ENCODE peak calls at places on chromosomes 12 and 14, in ten cellular contexts. K is lower lobe of right lung, L is suprapubic skin, E is body of pancreas, A is tibial artery, I is AG04450, P is A549, U is H1, Z is neural progenitor cell, N is GM06990. W is an unnamed sample.

GRCh38 chr12:31265722-31266121 is 60.2 kb downstream of the SINHCAF start:
- DNase-seq in A (no peak), K (no peak), L (no peak), P (no peak), I (no peak), U (no peak), E (no peak), N (no peak), Z (no peak), W (no peak)

GRCh38 chr14:101071493-101071891 is 168.0 kb upstream of the RTL1 start:
- DNase-seq in I (no peak), P (no peak), K (no peak), A (peak), U (no peak), Z (no peak), N (no peak), L (no peak), E (no peak), W (no peak)

GRCh38 chr14:54291491-54292191 is 105.2 kb upstream of the CDKN3 start:
- DNase-seq in L (no peak), N (no peak), K (no peak), A (no peak), I (no peak), Z (peak), P (no peak), E (no peak), U (no peak), W (no peak)

GRCh38 chr12:122449317-122449716 is 26.8 kb upstream of the CLIP1 start:
- DNase-seq in L (no peak), A (no peak), E (no peak), I (peak), N (no peak), U (no peak), K (no peak), P (peak), Z (no peak), W (no peak)

GRCh38 chr12:30514666-30515065 is 181.0 kb downstream of the IPO8 start:
- DNase-seq in N (no peak), Z (no peak), U (no peak), I (no peak), K (no peak), E (no peak), A (no peak), L (no peak), P (no peak), W (no peak)

GRCh38 chr12:7834701-7835100 is 38.0 kb downstream of the SLC2A14 start:
- DNase-seq in L (no peak), P (no peak), E (no peak), A (no peak), K (no peak), I (no peak), N (no peak), Z (no peak), U (no peak), W (no peak)

GRCh38 chr12:102483466-102483865 is 3.1 kb upstream of the IGF1 start:
- DNase-seq in L (no peak), I (no peak), N (peak), K (no peak), E (no peak), A (no peak), Z (no peak), P (no peak), U (no peak), W (peak)

GRCh38 chr12:52074656-52075408 is 4.7 kb upstream of the SMIM41 start:
- DNase-seq in K (peak), E (no peak), A (no peak), L (no peak), U (no peak), P (no peak), N (no peak), Z (no peak), I (no peak), W (no peak)

GRCh38 chr14:68501621-68502052 is 291.2 kb downstream of the ZFP36L1 start:
- DNase-seq in P (no peak), N (no peak), E (peak), K (peak), A (peak), Z (no peak), I (no peak), L (no peak), U (no peak), W (no peak)

GRCh38 chr14:36508418-36509051 is 11.5 kb downstream of the NKX2-1 start:
- DNase-seq in E (no peak), K (peak), N (no peak), Z (peak), A (no peak), I (no peak), L (no peak), U (no peak), P (no peak), W (no peak)

GRCh38 chr14:69170848-69171247 is 17.9 kb upstream of the DCAF5 start:
- DNase-seq in E (no peak), I (no peak), U (no peak), L (no peak), N (no peak), K (no peak), A (no peak), P (no peak), Z (no peak), W (no peak)

GRCh38 chr12:13472690-13473089 is 276.2 kb downstream of the EMP1 start:
- DNase-seq in U (no peak), P (no peak), A (no peak), N (peak), K (no peak), I (no peak), E (no peak), Z (no peak), L (no peak), W (peak)

GRCh38 chr14:98960617-98961013 is 311.4 kb downstream of the BCL11B start:
- DNase-seq in P (no peak), U (no peak), N (no peak), L (no peak), K (no peak), I (no peak), E (no peak), A (no peak), Z (no peak), W (no peak)

GRCh38 chr12:43758247-43758727 is 303 bp downstream of the PUS7L start:
- DNase-seq in K (no peak), P (no peak), A (peak), U (no peak), Z (peak), L (no peak), N (no peak), E (peak), I (no peak), W (peak)

GRCh38 chr14:104579507-104579906 is at the start of gene C14orf180:
- DNase-seq in K (no peak), E (peak), N (no peak), P (no peak), I (no peak), L (no peak), Z (no peak), A (no peak), U (no peak), W (no peak)

GRCh38 chr14:67285876-67286452 is 44.7 kb downstream of the PALS1 start:
- DNase-seq in K (no peak), A (no peak), N (no peak), I (peak), L (no peak), E (no peak), Z (peak), U (no peak), P (peak), W (no peak)

GRCh38 chr12:111454716-111455447 is 49.2 kb downstream of the SH2B3 start:
- DNase-seq in K (no peak), U (no peak), Z (no peak), N (no peak), P (no peak), A (no peak), E (peak), I (no peak), L (peak), W (no peak)

GRCh38 chr14:55122441-55122986 is 6.5 kb upstream of the LGALS3 start:
- DNase-seq in I (no peak), E (peak), N (no peak), A (no peak), L (peak), P (no peak), U (no peak), Z (no peak), K (peak), W (no peak)

GRCh38 chr12:3537916-3538690 is 47.1 kb downstream of the PRMT8 start:
- DNase-seq in U (no peak), K (no peak), I (no peak), E (no peak), Z (no peak), A (no peak), L (peak), P (no peak), N (no peak), W (no peak)

GRCh38 chr12:47270782-47271664 is 191.3 kb upstream of the AMIGO2 start:
- DNase-seq in P (peak), A (no peak), N (no peak), Z (no peak), K (no peak), U (no peak), E (no peak), I (no peak), L (no peak), W (no peak)

GRCh38 chr12:31589896-31590729 is 823 bp downstream of the DENND5B start:
- DNase-seq in L (peak), P (peak), K (peak), Z (peak), I (no peak), N (peak), U (no peak), E (peak), A (peak), W (no peak)

GRCh38 chr12:62537544-62537943 is 70.9 kb downstream of the MON2 start:
- DNase-seq in A (peak), P (peak), K (no peak), L (peak), I (peak), Z (no peak), N (no peak), U (no peak), E (peak), W (no peak)

GRCh38 chr14:103517172-103517566 is 5.5 kb downstream of the CKB start:
- DNase-seq in A (no peak), K (peak), Z (no peak), P (no peak), E (no peak), U (no peak), N (no peak), I (no peak), L (no peak), W (no peak)

GRCh38 chr12:39095636-39096330 is 190.4 kb upstream of the CPNE8 start:
- DNase-seq in E (no peak), A (no peak), K (no peak), L (no peak), N (no peak), P (no peak), I (no peak), Z (no peak), U (no peak), W (no peak)

GRCh38 chr12:56581418-56582145 is 48.5 kb downstream of the BAZ2A start:
- DNase-seq in A (no peak), U (no peak), E (no peak), Z (no peak), P (no peak), L (no peak), N (no peak), K (no peak), I (no peak), W (no peak)

GRCh38 chr12:21831671-21832357 is 57.3 kb upstream of the KCNJ8 start:
- DNase-seq in N (no peak), L (peak), A (peak), P (no peak), I (no peak), Z (no peak), K (no peak), U (no peak), E (peak), W (no peak)

GRCh38 chr12:22172501-22172900 is 126.5 kb downstream of the CMAS start:
- DNase-seq in A (no peak), I (no peak), E (no peak), K (no peak), U (no peak), N (no peak), L (no peak), P (no peak), Z (no peak), W (no peak)

GRCh38 chr12:94458882-94459772 is 540 bp downstream of the CEP83 start:
- DNase-seq in L (no peak), I (no peak), U (no peak), K (no peak), E (no peak), A (no peak), P (peak), N (peak), Z (no peak), W (no peak)

GRCh38 chr14:76446921-76447320 is 71.0 kb downstream of the ESRRB start:
- DNase-seq in E (no peak), L (no peak), U (no peak), N (no peak), P (no peak), Z (no peak), A (no peak), K (no peak), I (no peak), W (no peak)

GRCh38 chr12:124087251-124088141 is 114.5 kb downstream of the ZNF664 start:
- DNase-seq in K (no peak), E (no peak), I (no peak), U (no peak), L (peak), A (no peak), P (no peak), N (no peak), Z (no peak), W (no peak)

GRCh38 chr12:7628401-7628961 is 37.2 kb downstream of the APOBEC1 start:
- DNase-seq in Z (peak), K (no peak), I (no peak), P (no peak), U (no peak), A (no peak), N (no peak), L (no peak), E (no peak), W (no peak)

GRCh38 chr14:36655963-36656768 is 5.5 kb upstream of the PAX9 start:
- DNase-seq in E (peak), U (no peak), L (no peak), A (no peak), K (no peak), N (no peak), Z (peak), I (no peak), P (peak), W (no peak)

GRCh38 chr14:38762845-38763244 is 340.2 kb downstream of the SEC23A start:
- DNase-seq in U (no peak), E (no peak), K (no peak), L (no peak), Z (no peak), A (no peak), P (no peak), N (no peak), I (no peak), W (no peak)

GRCh38 chr12:104457746-104458644 is 1.2 kb downstream of the CHST11 start:
- DNase-seq in E (peak), L (no peak), N (peak), A (peak), P (peak), K (peak), U (no peak), Z (peak), I (no peak), W (no peak)

DNA sequence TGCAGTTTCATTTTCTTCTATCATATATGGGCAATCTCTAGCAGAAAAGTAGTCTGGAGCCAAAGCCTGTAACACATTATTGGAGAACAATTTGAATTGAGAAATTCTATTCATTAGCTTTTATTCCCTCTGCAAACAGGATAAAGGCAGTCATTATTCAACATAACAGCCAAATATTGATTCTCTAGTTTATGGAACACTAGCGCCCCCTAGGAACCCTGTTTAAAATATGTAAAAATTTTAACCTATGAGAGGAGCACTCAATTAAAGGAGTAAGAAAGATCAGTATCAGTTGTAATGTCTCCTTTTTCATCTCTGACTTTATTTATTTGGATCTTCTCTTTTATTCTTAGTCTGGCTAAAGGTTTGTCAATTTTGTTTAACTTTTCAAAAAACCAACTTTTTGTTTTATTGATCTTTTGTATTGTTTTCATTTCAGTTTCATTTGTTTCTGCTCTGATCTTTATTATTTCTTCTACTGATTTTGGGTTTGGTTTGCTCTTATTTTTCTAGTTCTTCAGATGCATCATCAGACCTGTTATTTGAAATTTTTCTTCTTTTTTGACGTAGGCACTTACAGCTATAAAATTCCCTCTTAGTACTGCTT is 4.8 kb upstream of the LMNTD1 start:
- DNase-seq in N (no peak), E (no peak), L (no peak), Z (peak), K (no peak), P (peak), A (no peak), U (no peak), I (no peak), W (no peak)
- TF ChIP-seq CTCF in N (peak), E (peak), L (no peak), Z (peak), K (peak), P (peak), A (peak), U (peak), I (peak), W (peak)

GRCh38 chr12:72792889-72793288 is 520.7 kb downstream of the TRHDE start:
- DNase-seq in U (no peak), P (no peak), L (no peak), N (no peak), A (no peak), I (no peak), Z (no peak), K (no peak), E (no peak), W (no peak)
- TF ChIP-seq CTCF in U (no peak), P (no peak), L (no peak), N (no peak), A (no peak), I (no peak), Z (no peak), K (no peak), E (no peak), W (no peak)

GRCh38 chr12:70852416-70853150 is 68.0 kb downstream of the PTPRR start:
- DNase-seq in U (no peak), K (no peak), P (no peak), L (no peak), A (no peak), N (no peak), I (no peak), Z (no peak), E (no peak), W (no peak)
- TF ChIP-seq CTCF in U (no peak), K (no peak), P (no peak), L (no peak), A (no peak), N (no peak), I (no peak), Z (no peak), E (no peak), W (no peak)

DNA sequence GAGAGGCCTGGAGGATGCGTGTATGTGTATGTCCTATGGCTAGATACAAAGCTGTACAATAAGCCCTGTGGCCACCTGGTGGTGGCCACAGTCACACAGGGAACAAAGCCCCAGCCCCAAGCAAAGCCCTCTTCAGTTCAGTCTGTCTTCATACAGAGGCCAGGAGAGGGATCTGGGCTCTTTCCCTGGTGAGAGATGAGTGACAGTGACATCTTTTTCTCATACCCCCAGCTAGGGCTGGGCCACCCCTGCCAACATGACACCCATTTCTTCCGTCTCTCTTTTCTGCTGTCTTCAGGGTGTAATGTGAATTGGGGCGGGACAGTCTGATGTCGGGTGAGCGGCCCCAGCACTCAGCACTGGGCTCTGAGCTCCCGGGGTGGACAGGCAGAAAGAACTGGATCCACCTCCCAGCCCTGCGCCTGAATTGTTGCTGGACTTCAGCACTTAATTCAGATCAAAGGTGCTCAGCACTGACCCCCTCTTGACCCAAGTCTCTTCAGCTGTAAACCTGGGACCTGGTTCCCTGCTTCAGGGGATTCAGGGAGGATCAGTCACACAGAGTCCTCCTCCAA is 59.8 kb downstream of the SERPINA3 start:
- DNase-seq in I (no peak), K (no peak), A (no peak), Z (peak), E (no peak), L (peak), P (no peak), N (no peak), U (no peak), W (no peak)
- TF ChIP-seq CTCF in I (peak), K (peak), A (no peak), Z (peak), E (no peak), L (no peak), P (no peak), N (no peak), U (peak), W (no peak)

W was measured in GM12864.